ENCODE peak calls at places on chromosomes 16 and 17, in four cellular contexts. One of them, this sample, is unnamed.

GRCh38 chr16:4373909-4374742 is 2.5 kb downstream of the VASN start:
- DNase-seq in GM12878: no peak
- DNase-seq in HepG2: no peak
- DNase-seq in K562: peak; percentile 29
- DNase-seq in this sample: no peak

GRCh38 chr17:62963296-62963695 is 2.7 kb upstream of the TANC2 start:
- DNase-seq in GM12878: no peak
- DNase-seq in HepG2: no peak
- DNase-seq in K562: peak; percentile 17
- DNase-seq in this sample: peak; percentile 18

GRCh38 chr17:31926100-31926729 is 10.6 kb upstream of the SUZ12 start:
- DNase-seq in GM12878: no peak
- DNase-seq in HepG2: no peak
- DNase-seq in K562: no peak
- DNase-seq in this sample: no peak

GRCh38 chr16:64290461-64290860 is 831.4 kb downstream of the CDH11 start:
- DNase-seq in GM12878: no peak
- DNase-seq in HepG2: no peak
- DNase-seq in K562: no peak
- DNase-seq in this sample: no peak

GRCh38 chr16:68406458-68407041 is 41.8 kb downstream of the SMPD3 start:
- DNase-seq in GM12878: no peak
- DNase-seq in HepG2: no peak
- DNase-seq in K562: no peak
- DNase-seq in this sample: no peak

GRCh38 chr17:75364078-75364477 is 41.4 kb downstream of the GRB2 start:
- DNase-seq in GM12878: no peak
- DNase-seq in HepG2: no peak
- DNase-seq in K562: no peak
- DNase-seq in this sample: no peak

GRCh38 chr17:33560165-33560564 is 267.1 kb upstream of the ASIC2 start:
- DNase-seq in GM12878: no peak
- DNase-seq in HepG2: no peak
- DNase-seq in K562: no peak
- DNase-seq in this sample: peak; percentile 38

GRCh38 chr17:49471769-49472168 is 23.3 kb upstream of the NGFR start:
- DNase-seq in GM12878: no peak
- DNase-seq in HepG2: no peak
- DNase-seq in K562: no peak
- DNase-seq in this sample: no peak

DNA sequence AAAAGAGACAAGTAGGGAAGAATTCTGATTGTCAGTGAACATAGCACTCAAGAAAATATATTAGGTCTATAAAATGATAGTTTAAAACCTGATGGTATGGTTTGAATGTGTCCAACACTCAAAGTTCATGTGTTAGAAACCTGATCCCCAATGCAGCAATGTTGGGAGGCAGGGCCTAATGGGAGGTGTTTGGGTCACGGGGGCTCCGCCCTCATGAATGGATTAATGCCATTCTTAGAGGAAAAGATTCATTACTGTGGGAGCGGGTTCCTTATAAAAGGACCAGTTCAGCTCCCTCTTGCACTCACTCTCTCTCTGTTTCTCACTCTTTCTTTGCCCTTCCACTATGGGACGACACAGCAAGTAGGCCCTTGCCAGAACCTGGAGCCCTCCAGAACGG is 41.5 kb upstream of the SLC47A1 start:
- DNase-seq in GM12878: no peak
- DNase-seq in HepG2: no peak
- DNase-seq in K562: no peak
- DNase-seq in this sample: no peak
- TF ChIP-seq MYC in GM12878: no peak
- TF ChIP-seq MYC in HepG2: no peak
- TF ChIP-seq MYC in K562: no peak
- TF ChIP-seq MYC in this sample: no peak

DNA sequence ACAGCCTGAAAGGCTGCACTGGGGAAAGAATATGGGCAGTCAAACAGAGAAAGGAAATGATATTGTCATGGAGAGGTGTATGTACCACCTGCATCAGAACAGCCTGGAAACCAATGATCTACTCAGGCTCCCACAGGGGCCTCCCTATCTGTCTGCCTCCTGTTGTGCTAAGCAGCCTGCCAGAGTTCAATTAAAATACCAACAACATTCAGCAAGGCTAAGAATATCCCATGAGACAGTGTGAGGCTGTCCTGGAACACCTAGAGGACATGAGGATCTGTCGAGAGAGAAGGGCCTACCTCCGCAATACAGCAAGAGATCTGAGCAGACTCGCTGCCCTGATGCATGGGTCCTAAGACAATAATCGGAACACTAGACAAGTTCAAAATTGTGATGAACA is 8.4 kb downstream of the FXR2 start:
- DNase-seq in GM12878: no peak
- DNase-seq in HepG2: no peak
- DNase-seq in K562: no peak
- DNase-seq in this sample: no peak
- H3K79me2 ChIP-seq in GM12878: peaks cover 5% of the 10 kb centered on the region
- H3K79me2 ChIP-seq in HepG2: peaks cover 11% of the 10 kb centered on the region
- H3K79me2 ChIP-seq in K562: peaks cover 21% of the 10 kb centered on the region
- H3K79me2 ChIP-seq in this sample: peaks cover 23% of the 10 kb centered on the region

DNA sequence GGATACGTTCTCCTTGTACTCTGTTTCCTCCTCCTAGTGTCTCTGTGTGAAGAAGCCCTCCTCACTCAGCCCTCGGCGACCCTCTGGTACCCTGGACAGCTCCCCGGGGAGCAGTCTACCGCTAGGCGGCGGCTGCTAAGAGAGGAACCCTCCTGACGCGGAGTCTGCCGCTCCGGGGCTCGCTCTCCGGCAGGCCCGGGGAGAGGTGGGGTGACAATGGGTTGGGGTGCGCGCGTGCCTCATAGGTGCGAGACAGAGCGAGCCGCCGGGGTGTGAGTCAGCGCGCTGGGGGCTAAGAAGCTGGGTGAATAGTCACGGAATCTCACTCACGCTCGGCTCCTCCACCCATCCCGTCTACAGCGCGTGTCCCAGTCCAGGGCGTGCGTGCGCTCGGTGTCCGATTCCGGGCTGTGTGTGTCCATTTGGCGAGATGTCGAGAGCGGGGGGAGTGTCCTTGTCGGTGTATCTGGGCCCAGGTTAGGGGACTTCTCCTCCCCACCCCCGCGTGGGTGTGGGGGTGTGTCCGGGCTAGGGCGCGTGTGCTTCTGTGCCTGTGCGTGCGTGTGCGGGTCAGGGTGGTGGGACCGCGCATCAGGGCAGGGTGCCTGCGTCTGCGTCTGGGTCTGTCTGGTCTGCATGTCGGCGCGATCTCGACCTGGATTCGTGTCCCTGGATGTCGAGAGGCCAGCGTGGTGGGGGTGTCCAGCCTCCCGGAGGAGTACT is 578 bp upstream of the HS3ST2 start:
- DNase-seq in GM12878: no peak
- DNase-seq in HepG2: peak; percentile 28
- DNase-seq in K562: peak; percentile 51
- DNase-seq in this sample: peak; percentile 46
- TF ChIP-seq MYC in GM12878: no peak
- TF ChIP-seq MYC in HepG2: no peak
- TF ChIP-seq MYC in K562: no peak
- TF ChIP-seq MYC in this sample: no peak

GRCh38 chr16:28157768-28158535 is 53.8 kb downstream of the XPO6 start:
- DNase-seq in GM12878: no peak
- DNase-seq in HepG2: no peak
- DNase-seq in K562: no peak
- DNase-seq in this sample: no peak
- H3K79me2 ChIP-seq in GM12878: peaks cover 29% of the 10 kb centered on the region
- H3K79me2 ChIP-seq in HepG2: peaks cover 3% of the 10 kb centered on the region
- H3K79me2 ChIP-seq in K562: peaks cover 47% of the 10 kb centered on the region
- H3K79me2 ChIP-seq in this sample: peaks cover 52% of the 10 kb centered on the region

GRCh38 chr16:15874745-15875314 is 13.6 kb downstream of the CEP20 start:
- DNase-seq in GM12878: no peak
- DNase-seq in HepG2: peak; percentile 70
- DNase-seq in K562: peak; percentile 42
- DNase-seq in this sample: peak; percentile 84
- TF ChIP-seq MYC in GM12878: no peak
- TF ChIP-seq MYC in HepG2: no peak
- TF ChIP-seq MYC in K562: no peak
- TF ChIP-seq MYC in this sample: no peak

GRCh38 chr17:4845128-4845527 is 12.0 kb downstream of the MINK1 start:
- DNase-seq in GM12878: no peak
- DNase-seq in HepG2: no peak
- DNase-seq in K562: no peak
- DNase-seq in this sample: no peak
- H3K79me2 ChIP-seq in GM12878: peaks cover 11% of the 10 kb centered on the region
- H3K79me2 ChIP-seq in HepG2: peaks cover 84% of the 10 kb centered on the region
- H3K79me2 ChIP-seq in K562: peaks cover 84% of the 10 kb centered on the region
- H3K79me2 ChIP-seq in this sample: peaks cover 44% of the 10 kb centered on the region

DNA sequence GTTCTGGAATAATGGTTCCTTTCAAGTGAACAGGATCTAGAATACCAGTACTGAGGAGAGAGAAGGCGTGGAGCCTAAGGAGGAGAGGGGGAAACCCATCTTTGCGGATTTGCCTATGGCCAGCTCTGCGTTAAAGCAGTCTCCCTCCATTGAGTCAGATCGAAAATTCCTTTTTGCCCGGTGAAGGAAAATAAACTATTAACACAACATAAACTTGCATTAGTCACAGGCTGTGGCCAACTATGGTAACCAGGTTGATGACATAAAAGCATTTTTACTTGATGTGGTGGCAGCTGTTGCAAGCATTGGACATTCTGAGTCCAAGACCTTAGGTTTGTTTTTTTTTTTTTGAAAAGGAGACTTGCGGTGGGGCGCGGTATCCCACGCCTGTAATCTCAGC is 8.9 kb downstream of the LDAF1 start:
- DNase-seq in GM12878: no peak
- DNase-seq in HepG2: no peak
- DNase-seq in K562: no peak
- DNase-seq in this sample: no peak
- TF ChIP-seq MYC in GM12878: no peak
- TF ChIP-seq MYC in HepG2: no peak
- TF ChIP-seq MYC in K562: no peak
- TF ChIP-seq MYC in this sample: no peak